ENCODE peak calls at places on chromosomes 1 and 21, in eight cellular contexts. T is trophoblast cell; G is CD8-positive, alpha-beta memory T cell; S is AG04450; K is endodermal cell; V is tibial nerve; P is fibroblast of lung; E is left ventricle myocardium inferior. Y is an unnamed sample.

GRCh38 chr1:20728371-20729154 is 3.9 kb downstream of the SH2D5 start:
- DNase-seq in E (no peak), V (no peak), P (no peak), S (no peak), K (peak), T (peak), G (no peak), Y (no peak)

GRCh38 chr1:180779584-180779983 is 133.1 kb upstream of the KIAA1614 start:
- DNase-seq in S (no peak), T (no peak), E (no peak), G (no peak), P (no peak), K (no peak), V (no peak), Y (no peak)

GRCh38 chr1:12600880-12601633 is 17.0 kb downstream of the DHRS3 start:
- DNase-seq in V (no peak), P (no peak), K (peak), G (peak), S (no peak), E (no peak), T (no peak), Y (no peak)

GRCh38 chr1:118132000-118132399 is 53.0 kb downstream of the SPAG17 start:
- DNase-seq in E (no peak), S (no peak), T (no peak), K (no peak), V (no peak), G (no peak), P (no peak), Y (no peak)

GRCh38 chr21:14523234-14523633 is 22.9 kb downstream of the SAMSN1 start:
- DNase-seq in P (no peak), E (no peak), S (no peak), G (peak), T (no peak), K (no peak), V (no peak), Y (no peak)

GRCh38 chr1:61279570-61279969 is 197.2 kb downstream of the NFIA start:
- DNase-seq in V (no peak), K (no peak), G (no peak), P (no peak), S (no peak), T (no peak), E (no peak), Y (no peak)

GRCh38 chr21:45150630-45151265 is 76.4 kb downstream of the ADARB1 start:
- DNase-seq in V (no peak), P (no peak), K (no peak), G (no peak), S (no peak), E (no peak), T (no peak), Y (no peak)

GRCh38 chr1:168691541-168691940 is 37.5 kb downstream of the DPT start:
- DNase-seq in K (no peak), E (no peak), P (no peak), S (no peak), G (no peak), V (no peak), T (no peak), Y (no peak)

GRCh38 chr1:98210563-98210962 is 289.7 kb upstream of the DPYD start:
- DNase-seq in S (no peak), V (no peak), E (no peak), T (no peak), G (no peak), P (no peak), K (no peak), Y (no peak)

GRCh38 chr21:46211786-46212720 is 16.5 kb downstream of the LSS start:
- DNase-seq in K (peak), E (no peak), V (no peak), S (no peak), T (no peak), G (no peak), P (no peak), Y (no peak)

GRCh38 chr21:46214478-46215340 is 13.9 kb downstream of the LSS start:
- DNase-seq in P (no peak), G (no peak), T (no peak), S (no peak), V (no peak), E (no peak), K (peak), Y (no peak)

GRCh38 chr21:46212721-46213484 is 15.7 kb downstream of the LSS start:
- DNase-seq in T (no peak), P (no peak), G (no peak), K (peak), V (no peak), E (no peak), S (no peak), Y (no peak)

GRCh38 chr21:46215436-46216131 is 13.0 kb downstream of the LSS start:
- DNase-seq in S (no peak), V (no peak), G (no peak), T (no peak), E (no peak), P (no peak), K (peak), Y (no peak)

DNA sequence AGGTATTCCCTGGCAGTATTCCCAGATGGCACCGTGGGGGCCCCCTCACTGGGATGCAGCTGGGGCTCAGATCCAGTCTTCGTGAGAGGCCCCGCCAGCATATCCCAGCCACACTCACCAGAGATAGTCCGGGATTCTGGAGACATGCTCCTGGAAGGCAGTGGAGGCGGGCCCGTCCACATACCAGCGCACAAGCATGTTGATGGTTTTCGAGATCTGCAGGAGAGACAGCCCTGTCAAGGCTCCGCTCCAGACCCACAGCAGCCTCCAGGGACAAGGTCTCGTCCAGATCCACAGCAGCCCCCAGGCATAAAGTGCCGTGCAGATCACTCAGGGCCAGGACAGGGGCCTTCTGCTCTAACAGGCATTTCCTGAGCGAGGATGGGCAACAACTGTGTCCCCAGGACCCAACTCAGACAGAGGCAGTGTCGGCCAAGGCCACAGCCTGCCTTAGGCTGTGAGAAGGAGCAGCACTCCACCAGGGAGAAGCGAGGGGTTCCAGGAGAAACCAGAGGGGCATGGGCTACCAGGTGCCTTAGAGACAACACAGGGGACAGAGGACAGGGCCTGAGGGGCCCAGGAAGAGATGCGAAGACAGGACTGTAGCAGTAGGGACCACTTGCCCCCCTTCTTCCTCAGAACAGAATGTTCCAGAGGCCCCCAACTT is 14.8 kb downstream of the LSS start:
- DNase-seq in T (peak), G (no peak), E (no peak), V (no peak), K (peak), P (no peak), S (no peak), Y (no peak)
- H3K27ac ChIP-seq in T (peak), G (no peak), E (no peak), V (no peak), K (no peak), P (no peak), S (no peak), Y (no peak)

GRCh38 chr21:27346041-27346448 is 379.2 kb upstream of the ADAMTS5 start:
- DNase-seq in K (no peak), V (no peak), S (no peak), E (no peak), P (peak), T (no peak), G (no peak), Y (no peak)
- H3K27ac ChIP-seq in K (no peak), V (no peak), S (no peak), E (no peak), P (peak), T (no peak), G (no peak), Y (no peak)

GRCh38 chr1:119779869-119780356 is 11.2 kb upstream of the HMGCS2 start:
- DNase-seq in V (no peak), K (no peak), T (no peak), P (no peak), S (no peak), G (no peak), E (no peak), Y (no peak)
- H3K27ac ChIP-seq in V (no peak), K (no peak), T (no peak), P (no peak), S (peak), G (no peak), E (peak), Y (no peak)

GRCh38 chr1:27153927-27154358 is 982 bp downstream of the SLC9A1 start:
- DNase-seq in E (no peak), K (peak), P (no peak), T (no peak), V (no peak), S (no peak), G (peak), Y (no peak)
- H3K27ac ChIP-seq in E (peak), K (no peak), P (peak), T (no peak), V (no peak), S (no peak), G (peak), Y (no peak)

DNA sequence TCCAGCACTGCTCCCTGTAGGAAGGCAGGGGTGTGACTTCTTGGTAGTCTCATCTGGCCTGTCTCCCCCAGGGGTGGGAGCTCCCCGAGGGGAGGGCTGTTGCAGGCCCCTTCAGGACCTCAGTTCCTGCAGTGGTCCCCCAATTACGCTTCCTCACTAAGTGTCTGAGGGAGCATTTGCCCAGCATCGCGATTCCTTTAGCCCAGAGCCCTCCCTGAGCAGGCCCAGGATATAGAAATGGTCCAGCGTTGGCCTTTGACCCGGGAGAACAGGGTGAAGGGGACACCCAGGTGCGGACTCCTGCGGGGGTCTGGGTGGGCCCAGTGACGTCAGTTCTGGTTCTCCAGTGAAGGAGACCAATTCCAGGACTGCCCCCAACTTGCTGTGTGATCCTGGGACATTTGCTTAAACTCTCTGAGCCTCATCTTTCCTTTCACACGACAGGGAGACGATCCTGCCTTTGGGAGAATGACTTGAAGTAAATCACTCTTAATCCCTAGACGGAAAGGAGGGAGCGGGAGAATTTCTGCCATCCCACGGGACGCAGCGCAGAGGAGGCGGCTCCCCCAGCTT is 32.6 kb upstream of the BTG2 start:
- DNase-seq in S (no peak), K (no peak), V (no peak), T (no peak), P (no peak), G (no peak), E (no peak), Y (no peak)
- H3K27ac ChIP-seq in S (no peak), K (no peak), V (peak), T (no peak), P (no peak), G (no peak), E (peak), Y (peak)

DNA sequence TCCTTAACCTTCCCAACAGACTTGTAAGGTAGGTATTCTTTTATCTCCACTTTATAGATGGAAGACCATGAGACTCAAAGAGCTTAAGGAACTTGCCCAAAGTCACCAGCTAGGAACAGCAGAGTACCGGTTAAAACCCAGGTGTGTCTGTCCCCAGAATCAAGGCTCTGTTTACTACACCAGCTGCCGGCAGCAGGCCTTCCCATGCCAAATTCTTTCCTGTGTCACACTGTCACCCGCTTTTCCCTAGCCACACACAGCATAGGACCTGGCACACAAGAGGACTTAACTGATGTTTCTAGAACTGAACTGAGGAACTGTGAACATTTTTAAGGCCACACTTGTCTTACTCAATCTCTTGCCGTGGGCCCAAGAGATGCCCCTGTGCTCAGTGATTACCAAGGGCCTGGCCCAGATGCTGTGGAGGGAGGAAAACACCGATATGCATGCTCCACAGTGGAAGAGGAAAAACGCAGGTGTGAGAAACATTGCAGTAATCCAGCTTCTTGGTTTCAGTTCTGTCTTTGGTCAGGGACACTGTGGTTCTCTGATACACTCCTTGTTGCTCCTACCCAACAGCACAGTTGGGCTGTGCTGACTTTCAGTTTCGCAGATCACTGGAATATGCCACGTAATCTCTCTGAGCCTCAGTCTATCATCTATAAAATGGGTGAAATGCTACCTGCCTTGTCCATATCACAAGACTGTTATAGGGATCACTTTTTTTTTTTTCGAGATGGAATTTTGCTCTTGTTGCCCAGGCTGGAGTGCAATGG is 13.9 kb upstream of the LY9 start:
- DNase-seq in P (no peak), V (no peak), E (no peak), K (no peak), T (no peak), S (no peak), G (no peak), Y (no peak)
- H3K27ac ChIP-seq in P (no peak), V (no peak), E (no peak), K (no peak), T (peak), S (no peak), G (no peak), Y (no peak)

Y was measured in A673.